ENCODE peak calls at places on chromosomes 16 and 17, in five cellular contexts. One of them, this sample, is unnamed.
A peak's percentile ranks its signal among the peaks of the same experiment; 100 is the strongest.

GRCh38 chr16:57993452-57993851 is 7.0 kb downstream of the ZNF319 start:
- DNase-seq in RWPE2: no peak
- DNase-seq in thyroid gland: peak; percentile 83
- DNase-seq in colonic mucosa: no peak
- DNase-seq in heart right ventricle: no peak
- DNase-seq in this sample: peak; percentile 50

GRCh38 chr17:386145-386876 is 33.7 kb upstream of the RPH3AL start:
- DNase-seq in RWPE2: no peak
- DNase-seq in colonic mucosa: peak; percentile 89
- DNase-seq in thyroid gland: peak; percentile 79
- DNase-seq in heart right ventricle: peak; percentile 77
- DNase-seq in this sample: peak; percentile 87

GRCh38 chr17:18116078-18116477 is 7.5 kb downstream of the MYO15A start:
- DNase-seq in RWPE2: no peak
- DNase-seq in colonic mucosa: no peak
- DNase-seq in thyroid gland: no peak
- DNase-seq in heart right ventricle: no peak
- DNase-seq in this sample: no peak

GRCh38 chr17:798246-798645 is 16.1 kb downstream of the MRM3 start:
- DNase-seq in colonic mucosa: no peak
- DNase-seq in RWPE2: no peak
- DNase-seq in thyroid gland: no peak
- DNase-seq in heart right ventricle: no peak
- DNase-seq in this sample: no peak

GRCh38 chr16:79593754-79594153 is 6.8 kb downstream of the MAF start:
- DNase-seq in heart right ventricle: no peak
- DNase-seq in thyroid gland: no peak
- DNase-seq in colonic mucosa: no peak
- DNase-seq in RWPE2: no peak
- DNase-seq in this sample: no peak

GRCh38 chr16:55899857-55900256 is 24.7 kb upstream of the CES5A start:
- DNase-seq in heart right ventricle: no peak
- DNase-seq in colonic mucosa: no peak
- DNase-seq in thyroid gland: no peak
- DNase-seq in RWPE2: no peak
- DNase-seq in this sample: no peak

GRCh38 chr16:53745753-53746258 is 41.9 kb downstream of the FTO start:
- DNase-seq in RWPE2: no peak
- DNase-seq in thyroid gland: no peak
- DNase-seq in heart right ventricle: no peak
- DNase-seq in colonic mucosa: no peak
- DNase-seq in this sample: no peak

GRCh38 chr17:32927724-32928526 is at the start of gene TMEM98:
- DNase-seq in heart right ventricle: peak; percentile 6
- DNase-seq in thyroid gland: peak; percentile 32
- DNase-seq in RWPE2: no peak
- DNase-seq in colonic mucosa: peak; percentile 52
- DNase-seq in this sample: no peak

GRCh38 chr17:27466748-27467375 is 10.6 kb downstream of the KSR1 start:
- DNase-seq in RWPE2: no peak
- DNase-seq in heart right ventricle: peak; percentile 28
- DNase-seq in thyroid gland: peak; percentile 53
- DNase-seq in colonic mucosa: no peak
- DNase-seq in this sample: peak; percentile 63

GRCh38 chr16:2954647-2955381 is 9.3 kb upstream of the KREMEN2 start:
- DNase-seq in colonic mucosa: peak; percentile 60
- DNase-seq in heart right ventricle: no peak
- DNase-seq in RWPE2: peak; percentile 46
- DNase-seq in thyroid gland: no peak
- DNase-seq in this sample: no peak

GRCh38 chr16:24075929-24076716 is 180.0 kb upstream of the CACNG3 start:
- DNase-seq in heart right ventricle: no peak
- DNase-seq in RWPE2: no peak
- DNase-seq in thyroid gland: no peak
- DNase-seq in colonic mucosa: no peak
- DNase-seq in this sample: no peak

GRCh38 chr16:15055141-15056053 is 477 bp downstream of the NTAN1 start:
- DNase-seq in colonic mucosa: peak; percentile 60
- DNase-seq in RWPE2: no peak
- DNase-seq in thyroid gland: peak; percentile 46
- DNase-seq in heart right ventricle: peak; percentile 54
- DNase-seq in this sample: peak; percentile 71

GRCh38 chr17:33492731-33493260 is 199.7 kb upstream of the ASIC2 start:
- DNase-seq in RWPE2: no peak
- DNase-seq in heart right ventricle: no peak
- DNase-seq in colonic mucosa: no peak
- DNase-seq in thyroid gland: no peak
- DNase-seq in this sample: no peak

GRCh38 chr16:29910819-29911675 is 10.8 kb downstream of the ASPHD1 start:
- DNase-seq in thyroid gland: no peak
- DNase-seq in heart right ventricle: no peak
- DNase-seq in RWPE2: no peak
- DNase-seq in colonic mucosa: no peak
- DNase-seq in this sample: no peak

GRCh38 chr16:30984669-30985400 is at the start of gene HSD3B7:
- DNase-seq in thyroid gland: peak; percentile 89
- DNase-seq in RWPE2: no peak
- DNase-seq in heart right ventricle: peak; percentile 91
- DNase-seq in colonic mucosa: peak; percentile 95
- DNase-seq in this sample: peak; percentile 92

GRCh38 chr17:80891096-80892018 is 100.3 kb upstream of the CHMP6 start:
- DNase-seq in thyroid gland: no peak
- DNase-seq in RWPE2: peak; percentile 82
- DNase-seq in colonic mucosa: no peak
- DNase-seq in heart right ventricle: no peak
- DNase-seq in this sample: peak; percentile 45

GRCh38 chr16:11315499-11315898 is 29.8 kb upstream of the RMI2 start:
- DNase-seq in colonic mucosa: no peak
- DNase-seq in thyroid gland: peak; percentile 86
- DNase-seq in RWPE2: no peak
- DNase-seq in heart right ventricle: no peak
- DNase-seq in this sample: no peak

GRCh38 chr16:21205303-21205702 is 6.1 kb downstream of the ZP2 start:
- DNase-seq in colonic mucosa: no peak
- DNase-seq in thyroid gland: no peak
- DNase-seq in heart right ventricle: no peak
- DNase-seq in RWPE2: no peak
- DNase-seq in this sample: no peak

GRCh38 chr17:5870231-5870953 is 199.8 kb upstream of the WSCD1 start:
- DNase-seq in RWPE2: no peak
- DNase-seq in heart right ventricle: no peak
- DNase-seq in thyroid gland: no peak
- DNase-seq in colonic mucosa: no peak
- DNase-seq in this sample: no peak

GRCh38 chr17:65050438-65050837 is 6.1 kb downstream of the GNA13 start:
- DNase-seq in colonic mucosa: no peak
- DNase-seq in RWPE2: no peak
- DNase-seq in thyroid gland: peak; percentile 68
- DNase-seq in heart right ventricle: no peak
- DNase-seq in this sample: no peak

GRCh38 chr17:29592850-29593545 is at the start of gene ANKRD13B:
- DNase-seq in colonic mucosa: peak; percentile 66
- DNase-seq in heart right ventricle: peak; percentile 44
- DNase-seq in thyroid gland: peak; percentile 33
- DNase-seq in RWPE2: no peak
- DNase-seq in this sample: peak; percentile 64

GRCh38 chr17:80682372-80682771 is 137.7 kb downstream of the RPTOR start:
- DNase-seq in RWPE2: no peak
- DNase-seq in colonic mucosa: no peak
- DNase-seq in heart right ventricle: no peak
- DNase-seq in thyroid gland: no peak
- DNase-seq in this sample: no peak

GRCh38 chr16:65538945-65539344 is 417.1 kb upstream of the CDH11 start:
- DNase-seq in heart right ventricle: no peak
- DNase-seq in thyroid gland: no peak
- DNase-seq in RWPE2: no peak
- DNase-seq in colonic mucosa: no peak
- DNase-seq in this sample: no peak

GRCh38 chr16:102060-102855 is 24.2 kb downstream of the MPG start:
- DNase-seq in RWPE2: no peak
- DNase-seq in heart right ventricle: peak; percentile 67
- DNase-seq in colonic mucosa: no peak
- DNase-seq in thyroid gland: peak; percentile 17
- DNase-seq in this sample: no peak

GRCh38 chr16:24409045-24409444 is 130.3 kb upstream of the RBBP6 start:
- DNase-seq in thyroid gland: no peak
- DNase-seq in RWPE2: no peak
- DNase-seq in colonic mucosa: no peak
- DNase-seq in heart right ventricle: no peak
- DNase-seq in this sample: no peak

GRCh38 chr17:51200295-51200694 is 34.1 kb downstream of the NME2 start:
- DNase-seq in RWPE2: no peak
- DNase-seq in thyroid gland: no peak
- DNase-seq in colonic mucosa: no peak
- DNase-seq in heart right ventricle: no peak
- DNase-seq in this sample: no peak

GRCh38 chr16:47731252-47731651 is 270.1 kb downstream of the PHKB start:
- DNase-seq in colonic mucosa: no peak
- DNase-seq in heart right ventricle: no peak
- DNase-seq in RWPE2: no peak
- DNase-seq in thyroid gland: no peak
- DNase-seq in this sample: no peak

GRCh38 chr16:995783-996182 is 14.2 kb downstream of the SOX8 start:
- DNase-seq in RWPE2: no peak
- DNase-seq in colonic mucosa: no peak
- DNase-seq in heart right ventricle: no peak
- DNase-seq in thyroid gland: no peak
- DNase-seq in this sample: no peak

GRCh38 chr16:62213763-62214162 is 177.5 kb upstream of the CDH8 start:
- DNase-seq in colonic mucosa: no peak
- DNase-seq in heart right ventricle: no peak
- DNase-seq in RWPE2: no peak
- DNase-seq in thyroid gland: no peak
- DNase-seq in this sample: no peak

GRCh38 chr16:84884311-84885023 is 64.7 kb downstream of the CRISPLD2 start:
- DNase-seq in colonic mucosa: no peak
- DNase-seq in heart right ventricle: peak; percentile 26
- DNase-seq in RWPE2: no peak
- DNase-seq in thyroid gland: peak; percentile 94
- DNase-seq in this sample: no peak

GRCh38 chr17:44971776-44972483 is 3.8 kb upstream of the C1QL1 start:
- DNase-seq in colonic mucosa: no peak
- DNase-seq in heart right ventricle: no peak
- DNase-seq in thyroid gland: no peak
- DNase-seq in RWPE2: no peak
- DNase-seq in this sample: no peak

GRCh38 chr16:67543582-67543981 is 15.0 kb downstream of the RIPOR1 start:
- DNase-seq in heart right ventricle: no peak
- DNase-seq in thyroid gland: no peak
- DNase-seq in colonic mucosa: no peak
- DNase-seq in RWPE2: no peak
- DNase-seq in this sample: peak; percentile 38

GRCh38 chr17:33120103-33120502 is 128.5 kb downstream of the SPACA3 start:
- DNase-seq in thyroid gland: peak; percentile 18
- DNase-seq in RWPE2: no peak
- DNase-seq in colonic mucosa: no peak
- DNase-seq in heart right ventricle: no peak
- DNase-seq in this sample: no peak

GRCh38 chr17:21025446-21025845 is 17.4 kb downstream of the USP22 start:
- DNase-seq in colonic mucosa: no peak
- DNase-seq in heart right ventricle: no peak
- DNase-seq in thyroid gland: no peak
- DNase-seq in RWPE2: no peak
- DNase-seq in this sample: no peak

GRCh38 chr16:937723-938122 is 33.1 kb downstream of the LMF1 start:
- DNase-seq in colonic mucosa: no peak
- DNase-seq in heart right ventricle: no peak
- DNase-seq in RWPE2: no peak
- DNase-seq in thyroid gland: no peak
- DNase-seq in this sample: no peak

GRCh38 chr17:36085710-36086268 is 4.2 kb downstream of the CCL3 start:
- DNase-seq in RWPE2: no peak
- DNase-seq in colonic mucosa: no peak
- DNase-seq in heart right ventricle: no peak
- DNase-seq in thyroid gland: no peak
- DNase-seq in this sample: no peak

GRCh38 chr17:36088559-36089376 is 1.2 kb downstream of the CCL3 start:
- DNase-seq in heart right ventricle: no peak
- DNase-seq in colonic mucosa: no peak
- DNase-seq in RWPE2: no peak
- DNase-seq in thyroid gland: no peak
- DNase-seq in this sample: no peak

GRCh38 chr17:36094232-36094631 is 4.3 kb upstream of the CCL3 start:
- DNase-seq in RWPE2: no peak
- DNase-seq in thyroid gland: no peak
- DNase-seq in heart right ventricle: no peak
- DNase-seq in colonic mucosa: no peak
- DNase-seq in this sample: no peak

GRCh38 chr17:36092228-36092627 is 2.3 kb upstream of the CCL3 start:
- DNase-seq in colonic mucosa: no peak
- DNase-seq in thyroid gland: no peak
- DNase-seq in heart right ventricle: no peak
- DNase-seq in RWPE2: no peak
- DNase-seq in this sample: no peak

GRCh38 chr17:36089888-36090836 is at the start of gene CCL3:
- DNase-seq in RWPE2: no peak
- DNase-seq in thyroid gland: no peak
- DNase-seq in colonic mucosa: no peak
- DNase-seq in heart right ventricle: peak; percentile 32
- DNase-seq in this sample: no peak
- H3K4me3 ChIP-seq in RWPE2: no peak within 1 kb of the TSS
- H3K4me3 ChIP-seq in thyroid gland: no peak within 1 kb of the TSS
- H3K4me3 ChIP-seq in colonic mucosa: no peak within 1 kb of the TSS
- H3K4me3 ChIP-seq in heart right ventricle: no peak within 1 kb of the TSS
- H3K4me3 ChIP-seq in this sample: no peak within 1 kb of the TSS

DNA sequence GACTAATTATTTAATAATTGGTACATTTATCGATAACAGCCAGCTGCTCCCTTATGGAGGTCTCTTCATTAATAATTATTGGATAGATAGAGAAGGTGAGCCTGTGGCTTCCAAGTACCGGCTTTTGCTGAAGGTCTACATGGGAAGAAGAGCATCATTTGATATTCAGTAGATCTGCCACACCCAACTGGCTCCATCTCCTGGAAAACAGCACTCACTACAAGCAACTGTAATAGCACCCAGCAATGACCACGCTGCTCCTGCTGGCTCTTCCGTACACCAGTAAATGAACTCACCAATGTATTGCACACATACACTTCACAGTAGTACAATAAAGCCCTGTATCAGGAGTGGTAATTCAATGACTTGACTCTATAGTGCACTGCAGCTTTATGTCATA is 19.5 kb downstream of the MARVELD3 start:
- DNase-seq in RWPE2: no peak
- DNase-seq in colonic mucosa: no peak
- DNase-seq in thyroid gland: no peak
- DNase-seq in heart right ventricle: no peak
- DNase-seq in this sample: no peak
- TF ChIP-seq CTCF in RWPE2: peak; percentile 49
- TF ChIP-seq CTCF in colonic mucosa: peak; percentile 31
- TF ChIP-seq CTCF in thyroid gland: no peak
- TF ChIP-seq CTCF in heart right ventricle: peak; percentile 26
- TF ChIP-seq CTCF in this sample: peak; percentile 37

GRCh38 chr17:82314721-82315605 is 2.4 kb downstream of the CD7 start:
- DNase-seq in RWPE2: no peak
- DNase-seq in colonic mucosa: no peak
- DNase-seq in thyroid gland: no peak
- DNase-seq in heart right ventricle: no peak
- DNase-seq in this sample: no peak
- H3K4me3 ChIP-seq in RWPE2: no peak overlapping the region
- H3K4me3 ChIP-seq in colonic mucosa: no peak overlapping the region
- H3K4me3 ChIP-seq in thyroid gland: no peak overlapping the region
- H3K4me3 ChIP-seq in heart right ventricle: no peak overlapping the region
- H3K4me3 ChIP-seq in this sample: no peak overlapping the region

GRCh38 chr17:76473541-76473985 is 6.2 kb downstream of the AANAT start:
- DNase-seq in RWPE2: no peak
- DNase-seq in heart right ventricle: no peak
- DNase-seq in thyroid gland: no peak
- DNase-seq in colonic mucosa: no peak
- DNase-seq in this sample: no peak
- TF ChIP-seq CTCF in RWPE2: no peak
- TF ChIP-seq CTCF in heart right ventricle: peak; percentile 15
- TF ChIP-seq CTCF in thyroid gland: no peak
- TF ChIP-seq CTCF in colonic mucosa: no peak
- TF ChIP-seq CTCF in this sample: no peak

This sample was measured in lower lobe of right lung.